ENCODE peak calls at places on chromosomes 4 and X, in ten cellular contexts. One of them, this sample, is unnamed.

GRCh38 chr4:14871676-14872430 is 130.4 kb upstream of the CPEB2 start:
- DNase-seq in type B pancreatic cell: no peak
- DNase-seq in B cell: peak; percentile 46
- DNase-seq in PC-3: peak; percentile 90
- DNase-seq in AG04449: no peak
- DNase-seq in neural progenitor cell: peak; percentile 27
- DNase-seq in HCT116: peak; percentile 2
- DNase-seq in fibroblast of mammary gland: peak; percentile 40
- DNase-seq in epithelial cell of esophagus: peak; percentile 86
- DNase-seq in neural crest cell: no peak
- DNase-seq in this sample: no peak

GRCh38 chrX:37347420-37347819 is 1.7 kb upstream of the PRRG1 start:
- DNase-seq in epithelial cell of esophagus: peak; percentile 41
- DNase-seq in B cell: no peak
- DNase-seq in PC-3: no peak
- DNase-seq in AG04449: peak; percentile 42
- DNase-seq in HCT116: no peak
- DNase-seq in neural crest cell: no peak
- DNase-seq in type B pancreatic cell: no peak
- DNase-seq in neural progenitor cell: peak; percentile 5
- DNase-seq in fibroblast of mammary gland: peak; percentile 46
- DNase-seq in this sample: peak; percentile 9

GRCh38 chr4:150769845-150770244 is 187.9 kb downstream of the MAB21L2 start:
- DNase-seq in fibroblast of mammary gland: peak; percentile 21
- DNase-seq in AG04449: no peak
- DNase-seq in HCT116: peak; percentile 66
- DNase-seq in neural crest cell: no peak
- DNase-seq in epithelial cell of esophagus: peak; percentile 65
- DNase-seq in type B pancreatic cell: no peak
- DNase-seq in B cell: no peak
- DNase-seq in neural progenitor cell: no peak
- DNase-seq in PC-3: peak; percentile 44
- DNase-seq in this sample: no peak

GRCh38 chr4:89071311-89071710 is 14.3 kb upstream of the FAM13A start:
- DNase-seq in B cell: no peak
- DNase-seq in neural progenitor cell: no peak
- DNase-seq in type B pancreatic cell: no peak
- DNase-seq in AG04449: no peak
- DNase-seq in fibroblast of mammary gland: no peak
- DNase-seq in HCT116: no peak
- DNase-seq in neural crest cell: no peak
- DNase-seq in PC-3: no peak
- DNase-seq in epithelial cell of esophagus: peak; percentile 48
- DNase-seq in this sample: no peak

GRCh38 chrX:42131856-42132255 is 208.5 kb upstream of the CASK start:
- DNase-seq in neural progenitor cell: no peak
- DNase-seq in type B pancreatic cell: no peak
- DNase-seq in B cell: no peak
- DNase-seq in PC-3: peak; percentile 44
- DNase-seq in epithelial cell of esophagus: peak; percentile 49
- DNase-seq in HCT116: no peak
- DNase-seq in AG04449: no peak
- DNase-seq in fibroblast of mammary gland: peak; percentile 11
- DNase-seq in neural crest cell: no peak
- DNase-seq in this sample: no peak

GRCh38 chr4:69781458-69782418 is 21.3 kb upstream of the SULT1B1 start:
- DNase-seq in neural crest cell: no peak
- DNase-seq in HCT116: no peak
- DNase-seq in fibroblast of mammary gland: no peak
- DNase-seq in B cell: no peak
- DNase-seq in type B pancreatic cell: no peak
- DNase-seq in epithelial cell of esophagus: no peak
- DNase-seq in PC-3: no peak
- DNase-seq in AG04449: no peak
- DNase-seq in neural progenitor cell: no peak
- DNase-seq in this sample: no peak

GRCh38 chr4:177008836-177009501 is 216.2 kb upstream of the VEGFC start:
- DNase-seq in HCT116: no peak
- DNase-seq in fibroblast of mammary gland: peak; percentile 75
- DNase-seq in neural crest cell: no peak
- DNase-seq in AG04449: no peak
- DNase-seq in neural progenitor cell: no peak
- DNase-seq in B cell: no peak
- DNase-seq in type B pancreatic cell: no peak
- DNase-seq in PC-3: no peak
- DNase-seq in epithelial cell of esophagus: no peak
- DNase-seq in this sample: no peak

GRCh38 chr4:171342646-171343045 is 470.6 kb upstream of the GALNTL6 start:
- DNase-seq in neural progenitor cell: no peak
- DNase-seq in PC-3: no peak
- DNase-seq in epithelial cell of esophagus: no peak
- DNase-seq in neural crest cell: no peak
- DNase-seq in AG04449: no peak
- DNase-seq in B cell: no peak
- DNase-seq in type B pancreatic cell: no peak
- DNase-seq in fibroblast of mammary gland: no peak
- DNase-seq in HCT116: no peak
- DNase-seq in this sample: no peak

GRCh38 chrX:1205681-1206611 is 6.5 kb downstream of the CRLF2 start:
- DNase-seq in AG04449: no peak
- DNase-seq in neural crest cell: peak; percentile 43
- DNase-seq in type B pancreatic cell: no peak
- DNase-seq in B cell: no peak
- DNase-seq in fibroblast of mammary gland: peak; percentile 63
- DNase-seq in epithelial cell of esophagus: peak; percentile 64
- DNase-seq in HCT116: peak; percentile 95
- DNase-seq in PC-3: peak; percentile 57
- DNase-seq in neural progenitor cell: peak; percentile 94
- DNase-seq in this sample: peak; percentile 86

GRCh38 chr4:146112389-146112788 is 63.1 kb upstream of the LSM6 start:
- DNase-seq in PC-3: no peak
- DNase-seq in AG04449: no peak
- DNase-seq in neural progenitor cell: no peak
- DNase-seq in epithelial cell of esophagus: no peak
- DNase-seq in fibroblast of mammary gland: no peak
- DNase-seq in neural crest cell: no peak
- DNase-seq in B cell: no peak
- DNase-seq in type B pancreatic cell: no peak
- DNase-seq in HCT116: no peak
- DNase-seq in this sample: no peak

GRCh38 chr4:7761720-7762119 is 177.9 kb downstream of the AFAP1 start:
- DNase-seq in type B pancreatic cell: no peak
- DNase-seq in HCT116: peak; percentile 32
- DNase-seq in neural crest cell: peak; percentile 68
- DNase-seq in fibroblast of mammary gland: peak; percentile 63
- DNase-seq in PC-3: peak; percentile 27
- DNase-seq in neural progenitor cell: peak; percentile 83
- DNase-seq in AG04449: no peak
- DNase-seq in B cell: no peak
- DNase-seq in epithelial cell of esophagus: peak; percentile 51
- DNase-seq in this sample: no peak

DNA sequence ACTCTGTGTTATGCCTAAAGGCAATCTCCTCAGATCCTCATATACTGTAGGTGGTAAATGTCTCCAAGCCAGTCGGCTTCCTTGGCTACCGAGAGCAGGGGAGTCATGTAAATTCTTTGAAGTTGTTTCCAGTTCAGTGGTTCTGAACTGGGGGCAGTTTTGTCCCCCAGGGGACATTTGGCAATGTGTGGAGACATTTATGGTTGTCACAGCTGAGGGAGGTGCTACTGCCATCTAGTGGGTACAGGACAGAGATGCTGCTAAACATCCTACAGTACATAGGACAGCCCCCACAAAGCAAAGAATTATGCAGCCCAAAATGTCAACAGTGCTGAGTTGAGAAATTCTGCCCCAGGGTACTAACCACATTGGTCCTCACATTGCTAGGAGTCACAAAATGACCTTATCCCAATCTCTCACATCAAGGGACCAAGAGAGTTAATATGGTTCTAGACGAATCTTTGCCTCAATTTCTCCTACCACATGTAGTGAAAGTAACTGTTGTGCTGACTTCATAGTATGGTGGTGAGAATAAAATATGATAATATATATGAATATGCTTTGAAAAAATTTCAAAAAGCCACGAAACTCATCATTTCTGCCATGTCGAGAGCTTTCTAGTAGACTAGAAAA is 104.4 kb upstream of the ARHGAP24 start:
- DNase-seq in PC-3: peak; percentile 49
- DNase-seq in HCT116: peak; percentile 21
- DNase-seq in B cell: peak; percentile 62
- DNase-seq in fibroblast of mammary gland: peak; percentile 63
- DNase-seq in AG04449: no peak
- DNase-seq in neural crest cell: peak; percentile 27
- DNase-seq in neural progenitor cell: peak; percentile 67
- DNase-seq in type B pancreatic cell: no peak
- DNase-seq in epithelial cell of esophagus: peak; percentile 64
- DNase-seq in this sample: peak; percentile 35
- TF ChIP-seq CTCF in PC-3: peak; percentile 76
- TF ChIP-seq CTCF in HCT116: peak; percentile 62
- TF ChIP-seq CTCF in B cell: peak; percentile 78
- TF ChIP-seq CTCF in fibroblast of mammary gland: peak; percentile 87
- TF ChIP-seq CTCF in AG04449: peak; percentile 77
- TF ChIP-seq CTCF in neural crest cell: peak; percentile 80
- TF ChIP-seq CTCF in neural progenitor cell: peak; percentile 90
- TF ChIP-seq CTCF in type B pancreatic cell: peak; percentile 80
- TF ChIP-seq CTCF in epithelial cell of esophagus: peak; percentile 96
- TF ChIP-seq CTCF in this sample: peak; percentile 82

GRCh38 chrX:132393090-132393884 is 95.6 kb downstream of the MBNL3 start:
- DNase-seq in neural crest cell: no peak
- DNase-seq in epithelial cell of esophagus: peak; percentile 56
- DNase-seq in B cell: no peak
- DNase-seq in PC-3: no peak
- DNase-seq in AG04449: no peak
- DNase-seq in fibroblast of mammary gland: no peak
- DNase-seq in neural progenitor cell: no peak
- DNase-seq in HCT116: no peak
- DNase-seq in type B pancreatic cell: no peak
- DNase-seq in this sample: no peak
- TF ChIP-seq CTCF in neural crest cell: no peak
- TF ChIP-seq CTCF in epithelial cell of esophagus: no peak
- TF ChIP-seq CTCF in B cell: no peak
- TF ChIP-seq CTCF in PC-3: no peak
- TF ChIP-seq CTCF in AG04449: no peak
- TF ChIP-seq CTCF in fibroblast of mammary gland: no peak
- TF ChIP-seq CTCF in neural progenitor cell: no peak
- TF ChIP-seq CTCF in HCT116: no peak
- TF ChIP-seq CTCF in type B pancreatic cell: no peak
- TF ChIP-seq CTCF in this sample: no peak

GRCh38 chr4:1752284-1753041 is 31.1 kb downstream of the TACC3 start:
- DNase-seq in HCT116: no peak
- DNase-seq in fibroblast of mammary gland: peak; percentile 6
- DNase-seq in neural crest cell: no peak
- DNase-seq in B cell: no peak
- DNase-seq in epithelial cell of esophagus: peak; percentile 65
- DNase-seq in AG04449: no peak
- DNase-seq in type B pancreatic cell: no peak
- DNase-seq in PC-3: no peak
- DNase-seq in neural progenitor cell: no peak
- DNase-seq in this sample: no peak
- TF ChIP-seq CTCF in HCT116: no peak
- TF ChIP-seq CTCF in fibroblast of mammary gland: no peak
- TF ChIP-seq CTCF in neural crest cell: no peak
- TF ChIP-seq CTCF in B cell: no peak
- TF ChIP-seq CTCF in epithelial cell of esophagus: no peak
- TF ChIP-seq CTCF in AG04449: no peak
- TF ChIP-seq CTCF in type B pancreatic cell: no peak
- TF ChIP-seq CTCF in PC-3: no peak
- TF ChIP-seq CTCF in neural progenitor cell: no peak
- TF ChIP-seq CTCF in this sample: no peak

DNA sequence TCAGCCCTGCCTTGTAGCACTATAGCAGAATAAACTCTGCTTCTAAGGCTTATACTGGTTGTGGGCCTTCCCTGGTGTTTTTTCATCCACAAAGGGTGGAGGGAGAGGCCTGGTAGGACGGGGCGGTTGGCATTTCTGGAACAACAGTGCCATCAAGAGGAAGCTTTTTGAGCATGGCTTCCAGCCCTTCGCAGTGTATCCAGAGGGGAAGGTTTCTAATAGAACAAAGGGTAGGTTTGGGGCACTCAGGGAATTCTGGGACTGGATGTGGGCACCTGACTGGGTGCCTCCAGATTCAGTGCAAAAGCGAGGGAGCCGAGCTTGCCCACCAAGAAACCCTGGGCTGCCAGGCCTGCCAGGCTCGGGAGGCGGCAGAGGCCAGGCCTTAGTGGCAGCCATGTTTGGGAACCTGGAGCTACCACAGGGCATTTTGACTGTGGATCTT is 229.6 kb upstream of the AGTR2 start:
- DNase-seq in fibroblast of mammary gland: peak; percentile 43
- DNase-seq in HCT116: no peak
- DNase-seq in B cell: peak; percentile 52
- DNase-seq in epithelial cell of esophagus: peak; percentile 3
- DNase-seq in type B pancreatic cell: no peak
- DNase-seq in PC-3: peak; percentile 81
- DNase-seq in neural progenitor cell: peak; percentile 84
- DNase-seq in neural crest cell: no peak
- DNase-seq in AG04449: no peak
- DNase-seq in this sample: no peak
- TF ChIP-seq CTCF in fibroblast of mammary gland: peak; percentile 9
- TF ChIP-seq CTCF in HCT116: no peak
- TF ChIP-seq CTCF in B cell: peak; percentile 30
- TF ChIP-seq CTCF in epithelial cell of esophagus: no peak
- TF ChIP-seq CTCF in type B pancreatic cell: no peak
- TF ChIP-seq CTCF in PC-3: peak; percentile 60
- TF ChIP-seq CTCF in neural progenitor cell: peak; percentile 65
- TF ChIP-seq CTCF in neural crest cell: no peak
- TF ChIP-seq CTCF in AG04449: no peak
- TF ChIP-seq CTCF in this sample: no peak

GRCh38 chr4:61588621-61589020 is 388.5 kb downstream of the ADGRL3 start:
- DNase-seq in type B pancreatic cell: no peak
- DNase-seq in epithelial cell of esophagus: no peak
- DNase-seq in PC-3: peak; percentile 75
- DNase-seq in fibroblast of mammary gland: no peak
- DNase-seq in HCT116: no peak
- DNase-seq in AG04449: no peak
- DNase-seq in neural crest cell: no peak
- DNase-seq in B cell: no peak
- DNase-seq in neural progenitor cell: no peak
- DNase-seq in this sample: no peak

DNA sequence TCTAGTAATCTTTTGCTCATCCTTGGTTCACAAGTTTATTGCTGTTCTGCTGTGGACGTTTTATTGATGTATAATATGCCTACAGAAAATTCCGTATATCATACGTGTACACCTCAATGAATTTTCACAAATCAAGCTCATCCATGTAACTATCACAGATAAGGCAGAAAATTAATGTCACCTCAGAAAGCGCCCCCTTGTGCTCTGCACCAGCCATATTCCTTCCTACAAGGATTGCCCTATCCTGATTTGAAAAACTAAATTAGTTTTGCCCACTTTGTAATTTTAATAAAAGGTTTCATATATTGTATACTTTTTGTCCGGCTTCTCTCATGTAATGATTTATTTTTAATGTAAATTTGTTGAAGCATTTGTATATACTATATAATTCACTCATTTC is 390.8 kb downstream of the ADGRL3 start:
- DNase-seq in neural progenitor cell: no peak
- DNase-seq in fibroblast of mammary gland: no peak
- DNase-seq in epithelial cell of esophagus: no peak
- DNase-seq in B cell: no peak
- DNase-seq in AG04449: no peak
- DNase-seq in type B pancreatic cell: no peak
- DNase-seq in neural crest cell: no peak
- DNase-seq in HCT116: no peak
- DNase-seq in PC-3: no peak
- DNase-seq in this sample: no peak
- TF ChIP-seq CTCF in neural progenitor cell: peak; percentile 57
- TF ChIP-seq CTCF in fibroblast of mammary gland: no peak
- TF ChIP-seq CTCF in epithelial cell of esophagus: peak; percentile 18
- TF ChIP-seq CTCF in B cell: no peak
- TF ChIP-seq CTCF in AG04449: no peak
- TF ChIP-seq CTCF in type B pancreatic cell: no peak
- TF ChIP-seq CTCF in neural crest cell: peak; percentile 36
- TF ChIP-seq CTCF in HCT116: no peak
- TF ChIP-seq CTCF in PC-3: peak; percentile 59
- TF ChIP-seq CTCF in this sample: no peak

This sample was measured in HFFc6.